ENCODE peak calls at places on chromosomes 13 and 19, in nine cellular contexts. T is fibroblast of mammary gland; A is T-helper 22 cell; N is left ventricle myocardium superior; V is body of pancreas; Z is posterior cingulate gyrus; G is NCI-H2029; L is SK-N-SH; J is stimulated activated CD4-positive, alpha-beta T cell treated with anti-CD3 and anti-CD28 coated beads, TNF-alpha, amount 100 ng/mL, for 1 hour. B is an unnamed sample.

GRCh38 chr19:30231408-30232318 is 140.5 kb upstream of the ZNF536 start:
- DNase-seq in A (no peak), L (no peak), Z (no peak), N (no peak), T (no peak), J (no peak), V (no peak), G (no peak), B (no peak)

GRCh38 chr13:44884076-44884729 is 105.1 kb downstream of the NUFIP1 start:
- DNase-seq in L (no peak), T (peak), G (no peak), V (no peak), Z (no peak), N (no peak), J (no peak), A (no peak), B (no peak)

GRCh38 chr19:11659612-11660011 is 62.3 kb downstream of the ZNF627 start:
- DNase-seq in T (peak), A (no peak), J (no peak), V (no peak), Z (no peak), N (no peak), G (peak), L (peak), B (no peak)

GRCh38 chr13:79673993-79674377 is 193.0 kb downstream of the NDFIP2 start:
- DNase-seq in A (no peak), Z (no peak), T (no peak), G (no peak), L (peak), J (no peak), V (no peak), N (no peak), B (no peak)

GRCh38 chr13:54029226-54029625 is 1000.6 kb downstream of the OLFM4 start:
- DNase-seq in J (no peak), N (no peak), A (no peak), Z (no peak), V (no peak), G (no peak), L (no peak), T (no peak), B (no peak)

GRCh38 chr13:51230473-51231105 is 8.4 kb downstream of the FAM124A start:
- DNase-seq in A (no peak), N (peak), J (no peak), V (peak), Z (no peak), T (peak), L (no peak), G (no peak), B (no peak)

GRCh38 chr19:43784251-43784980 is 3.6 kb upstream of the KCNN4 start:
- DNase-seq in Z (no peak), T (peak), J (no peak), A (peak), V (no peak), N (no peak), L (no peak), G (no peak), B (no peak)

GRCh38 chr19:1507763-1508506 is 4.9 kb downstream of the ADAMTSL5 start:
- DNase-seq in L (peak), A (peak), J (peak), T (peak), V (peak), N (peak), G (peak), Z (peak), B (peak)

GRCh38 chr19:48878219-48879024 is 6.2 kb downstream of the PPP1R15A start:
- DNase-seq in G (no peak), V (no peak), L (no peak), Z (no peak), J (no peak), T (no peak), A (no peak), N (peak), B (no peak)

GRCh38 chr19:43380771-43381386 is 27.4 kb downstream of the CD177 start:
- DNase-seq in V (no peak), N (no peak), L (no peak), Z (no peak), A (no peak), G (peak), T (no peak), J (no peak), B (no peak)

GRCh38 chr19:32652893-32653625 is 21.9 kb downstream of the ANKRD27 start:
- DNase-seq in V (peak), Z (peak), L (peak), N (peak), G (peak), T (peak), J (no peak), A (no peak), B (no peak)

B was measured in D341Med.